ENCODE peak calls at places on chromosome 19, in seven cellular contexts. K is astrocyte of the spinal cord, F is retinal pigment epithelial cell, C is MM.1S, H is GM23248, O is NT2/D1, A is upper lobe of right lung. T is an unnamed sample.

GRCh38 chr19:3095375-3096191 is 1.4 kb downstream of the GNA11 start:
- DNase-seq in O (peak; percentile 33), K (no peak), F (no peak), C (no peak), A (peak; percentile 70), H (peak; percentile 35), T (peak; percentile 40)

GRCh38 chr19:12833747-12834417 is 497 bp downstream of the RTBDN start:
- DNase-seq in F (no peak), H (peak; percentile 45), A (peak; percentile 69), K (no peak), O (no peak), C (peak; percentile 24), T (no peak)

GRCh38 chr19:46621191-46622117 is 3.4 kb downstream of the PTGIR start:
- DNase-seq in C (no peak), O (no peak), A (no peak), F (no peak), K (no peak), H (no peak), T (no peak)

GRCh38 chr19:40241809-40242384 is 15.4 kb upstream of the CCNP start:
- DNase-seq in C (no peak), F (no peak), A (no peak), O (no peak), H (no peak), K (peak; percentile 46), T (no peak)

GRCh38 chr19:13441810-13442512 is 64.3 kb downstream of the CACNA1A start:
- DNase-seq in K (peak; percentile 44), O (peak; percentile 65), C (peak; percentile 49), A (no peak), F (no peak), H (peak; percentile 60), T (peak; percentile 54)

GRCh38 chr19:14369399-14370168 is 11.7 kb upstream of the ADGRE5 start:
- DNase-seq in K (peak; percentile 25), A (no peak), C (no peak), H (peak; percentile 82), F (no peak), O (no peak), T (no peak)

GRCh38 chr19:46766569-46767317 is 20.5 kb upstream of the STRN4 start:
- DNase-seq in C (peak; percentile 63), O (no peak), K (no peak), F (no peak), A (no peak), H (peak; percentile 38), T (peak; percentile 50)

GRCh38 chr19:3471954-3472655 is 8.2 kb downstream of the SMIM24 start:
- DNase-seq in F (no peak), C (no peak), K (no peak), H (no peak), O (no peak), A (peak; percentile 77), T (no peak)

GRCh38 chr19:56476671-56477428 is at the start of gene ZNF667:
- DNase-seq in K (peak; percentile 54), C (no peak), H (peak; percentile 95), A (no peak), F (peak; percentile 66), O (no peak), T (no peak)

GRCh38 chr19:6250909-6251308 is 28.9 kb downstream of the MLLT1 start:
- DNase-seq in O (no peak), H (no peak), K (no peak), C (no peak), A (no peak), F (no peak), T (no peak)

GRCh38 chr19:41364546-41365391 is 820 bp upstream of the B9D2 start:
- DNase-seq in F (no peak), K (no peak), C (no peak), A (no peak), H (no peak), O (no peak), T (no peak)

GRCh38 chr19:41785653-41786052 is 10.7 kb upstream of the CEACAM3 start:
- DNase-seq in F (peak; percentile 25), H (peak; percentile 71), K (peak; percentile 62), C (peak; percentile 77), O (peak; percentile 64), A (peak; percentile 81), T (peak; percentile 79)

GRCh38 chr19:10353793-10354391 is 14.5 kb upstream of the ICAM3 start:
- DNase-seq in C (no peak), O (peak; percentile 89), F (no peak), K (peak; percentile 22), A (no peak), H (peak; percentile 45), T (peak; percentile 26)

GRCh38 chr19:28504727-28505126 is 708.2 kb downstream of the UQCRFS1 start:
- DNase-seq in K (no peak), O (no peak), H (no peak), A (no peak), F (no peak), C (no peak), T (no peak)

GRCh38 chr19:2483484-2484151 is 7.7 kb downstream of the GADD45B start:
- DNase-seq in K (no peak), H (no peak), C (no peak), F (no peak), A (no peak), O (no peak), T (no peak)

GRCh38 chr19:52993342-52994178 is 20.2 kb upstream of the ERVV-1 start:
- DNase-seq in H (peak; percentile 91), A (peak; percentile 83), C (no peak), F (no peak), O (peak; percentile 49), K (peak; percentile 79), T (peak; percentile 6)

GRCh38 chr19:58118979-58119733 is 21.1 kb upstream of the ZSCAN18 start:
- DNase-seq in O (no peak), H (no peak), K (no peak), C (no peak), F (no peak), A (no peak), T (no peak)
- H3K4me3 ChIP-seq in O (peak overlapping the region; percentile 69), H (no peak overlapping the region), K (no peak overlapping the region), C (no peak overlapping the region), F (no peak overlapping the region), A (no peak overlapping the region), T (no peak overlapping the region)

DNA sequence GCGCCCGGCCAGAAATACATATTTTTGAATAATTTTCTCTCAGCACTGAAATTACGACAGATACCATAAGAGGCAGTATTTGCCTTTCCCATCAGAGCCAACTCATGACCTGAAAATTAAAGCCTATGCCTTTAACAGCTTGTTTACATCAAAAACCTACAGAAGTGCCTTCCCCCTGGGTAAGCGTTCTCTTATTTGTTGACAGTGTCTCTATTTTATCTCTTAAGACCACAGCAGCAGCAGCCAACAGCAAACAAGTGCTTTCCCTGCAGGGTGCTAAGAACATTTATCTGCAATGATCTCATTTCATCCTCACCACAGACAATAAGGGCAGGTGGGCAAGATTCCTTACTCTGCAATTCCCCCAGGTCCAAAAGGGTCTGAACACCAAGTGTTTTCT is 6.0 kb downstream of the AKAP8L start:
- DNase-seq in H (no peak), K (no peak), O (no peak), F (no peak), C (no peak), A (no peak), T (no peak)
- H3K4me3 ChIP-seq in H (no peak overlapping the region), K (no peak overlapping the region), O (no peak overlapping the region), F (no peak overlapping the region), C (no peak overlapping the region), A (no peak overlapping the region), T (no peak overlapping the region)

GRCh38 chr19:7505288-7505681 is 10.6 kb upstream of the ZNF358 start:
- DNase-seq in A (no peak), K (no peak), C (peak; percentile 39), O (no peak), F (no peak), H (no peak), T (no peak)

GRCh38 chr19:7502552-7502951 is 13.4 kb upstream of the ZNF358 start:
- DNase-seq in H (no peak), F (no peak), A (no peak), C (no peak), K (no peak), O (no peak), T (no peak)

GRCh38 chr19:7504684-7505083 is 11.2 kb upstream of the ZNF358 start:
- DNase-seq in K (no peak), C (no peak), O (no peak), F (no peak), A (no peak), H (no peak), T (no peak)

GRCh38 chr19:7497292-7497691 is 8.5 kb upstream of the PEX11G start:
- DNase-seq in C (peak; percentile 34), O (no peak), A (no peak), K (no peak), H (peak; percentile 50), F (no peak), T (no peak)

DNA sequence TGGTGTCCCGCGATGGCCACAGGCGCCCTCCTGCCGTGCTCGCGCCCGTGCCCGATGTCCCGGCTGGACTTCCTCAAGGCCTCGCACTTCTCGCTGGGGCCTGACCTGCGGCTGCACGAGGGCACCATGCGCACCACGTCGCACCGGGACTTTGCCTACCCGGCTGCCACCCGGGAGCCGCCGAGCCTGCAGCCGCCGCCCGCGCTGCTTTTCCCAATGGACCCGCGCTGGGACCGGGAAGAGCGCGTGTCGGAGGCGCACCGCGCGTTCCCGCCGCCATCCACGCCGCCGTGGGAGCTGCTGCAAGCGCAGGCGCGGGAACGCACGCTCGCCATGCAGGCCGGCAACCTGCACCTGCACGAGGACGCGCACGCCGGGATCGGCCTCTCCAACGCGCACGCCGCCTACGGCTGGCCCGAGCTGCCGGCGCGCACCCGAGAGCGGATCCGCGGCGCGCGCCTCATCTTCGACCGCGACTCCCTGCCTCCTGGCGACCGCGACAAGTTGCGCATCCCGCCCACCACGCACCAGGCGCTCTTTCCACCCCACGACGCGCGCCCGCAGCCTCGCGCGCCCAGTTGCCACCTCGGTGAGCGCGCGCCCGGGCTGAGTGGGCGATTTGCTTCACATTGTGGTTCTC is 12.1 kb upstream of the PEX11G start:
- DNase-seq in H (peak; percentile 56), K (no peak), O (peak; percentile 55), C (no peak), F (no peak), A (peak; percentile 76), T (peak; percentile 61)
- H3K4me3 ChIP-seq in H (peak overlapping the region; percentile 59), K (no peak overlapping the region), O (peak overlapping the region; percentile 43), C (no peak overlapping the region), F (peak overlapping the region; percentile 28), A (peak overlapping the region; percentile 39), T (peak overlapping the region; percentile 22)

GRCh38 chr19:19145281-19145999 is 7.2 kb upstream of the TMEM161A start:
- DNase-seq in K (no peak), H (no peak), A (no peak), O (no peak), C (no peak), F (no peak), T (no peak)
- H3K4me3 ChIP-seq in K (no peak overlapping the region), H (peak overlapping the region; percentile 34), A (no peak overlapping the region), O (no peak overlapping the region), C (peak overlapping the region; percentile 42), F (no peak overlapping the region), T (no peak overlapping the region)

GRCh38 chr19:34359954-34360315 is 5.1 kb upstream of the GPI start:
- DNase-seq in A (no peak), H (no peak), K (no peak), O (no peak), F (no peak), C (no peak), T (no peak)
- H3K4me3 ChIP-seq in A (peak overlapping the region; percentile 53), H (peak overlapping the region; percentile 54), K (peak overlapping the region; percentile 43), O (peak overlapping the region; percentile 41), F (peak overlapping the region; percentile 51), C (peak overlapping the region; percentile 61), T (peak overlapping the region; percentile 70)

GRCh38 chr19:37551123-37551993 is 43.2 kb downstream of the ZNF571 start:
- DNase-seq in F (peak; percentile 18), C (no peak), O (peak; percentile 75), H (peak; percentile 75), K (peak; percentile 70), A (no peak), T (no peak)
- H3K4me3 ChIP-seq in F (peak overlapping the region; percentile 58), C (no peak overlapping the region), O (peak overlapping the region; percentile 97), H (peak overlapping the region; percentile 81), K (peak overlapping the region; percentile 70), A (peak overlapping the region; percentile 30), T (no peak overlapping the region)

GRCh38 chr19:574658-575526 is 2.5 kb downstream of the BSG start:
- DNase-seq in O (no peak), H (peak; percentile 68), K (peak; percentile 44), F (no peak), C (no peak), A (no peak), T (no peak)
- H3K4me3 ChIP-seq in O (peak overlapping the region; percentile 29), H (peak overlapping the region; percentile 64), K (peak overlapping the region; percentile 32), F (peak overlapping the region; percentile 95), C (no peak overlapping the region), A (peak overlapping the region; percentile 8), T (no peak overlapping the region)